ENCODE peak calls at places on chromosomes 4 and X, in four cellular contexts. T is tibial nerve, Q is AG10803, X is psoas muscle. W is an unnamed sample.

GRCh38 chr4:97507587-97508245 is 635.6 kb downstream of the STPG2 start:
- DNase-seq in T (no peak), Q (no peak), X (no peak), W (no peak)

GRCh38 chr4:106502106-106502699 is 133.6 kb upstream of the GIMD1 start:
- DNase-seq in T (peak; percentile 20), Q (peak; percentile 77), X (peak; percentile 55), W (peak; percentile 18)

GRCh38 chr4:89290727-89291126 is 16.9 kb downstream of the GPRIN3 start:
- DNase-seq in T (no peak), Q (no peak), X (no peak), W (no peak)

GRCh38 chr4:153333874-153334273 is 10.6 kb upstream of the MND1 start:
- DNase-seq in T (no peak), Q (no peak), X (no peak), W (no peak)

GRCh38 chr4:90357117-90357710 is 230.0 kb downstream of the CCSER1 start:
- DNase-seq in T (no peak), Q (peak; percentile 38), X (no peak), W (no peak)

GRCh38 chr4:83644677-83645639 is 109.0 kb downstream of the GPAT3 start:
- DNase-seq in T (no peak), Q (peak; percentile 61), X (no peak), W (no peak)

GRCh38 chrX:111102636-111103035 is 6.6 kb downstream of the PAK3 start:
- DNase-seq in T (no peak), Q (no peak), X (no peak), W (no peak)

GRCh38 chr4:85932371-85933305 is 427.2 kb downstream of the MAPK10 start:
- DNase-seq in T (no peak), Q (peak; percentile 68), X (no peak), W (no peak)

GRCh38 chr4:110550260-110550659 is 72.6 kb downstream of the PITX2 start:
- DNase-seq in T (no peak), Q (peak; percentile 19), X (no peak), W (no peak)

GRCh38 chr4:8319061-8319460 is 49.5 kb downstream of the HTRA3 start:
- DNase-seq in T (no peak), Q (no peak), X (peak; percentile 48), W (no peak)

GRCh38 chr4:109368661-109369060 is 65.0 kb upstream of the SEC24B start:
- DNase-seq in T (no peak), Q (peak; percentile 25), X (no peak), W (no peak)

DNA sequence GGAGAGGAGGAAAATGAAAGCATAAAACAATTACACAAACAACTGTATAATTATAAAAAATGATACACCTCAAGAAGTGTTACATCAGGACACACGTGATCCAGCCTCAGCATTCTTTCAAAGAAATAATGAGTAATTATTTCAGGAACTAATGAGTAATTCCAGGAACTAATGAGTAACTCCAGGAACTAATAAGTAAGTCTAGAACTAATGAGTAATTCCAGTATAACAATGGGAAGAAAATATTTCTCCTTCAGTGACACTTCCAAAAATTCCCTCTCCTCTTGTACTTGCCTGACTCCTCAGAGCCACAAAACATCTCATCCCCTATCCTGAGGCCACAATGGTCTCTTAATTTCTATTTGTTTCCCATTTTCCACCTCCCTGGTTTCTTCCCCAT is 63.5 kb upstream of the COL25A1 start:
- DNase-seq in T (no peak), Q (no peak), X (no peak), W (no peak)
- TF ChIP-seq CTCF in T (no peak), Q (no peak), X (no peak), W (no peak)

GRCh38 chrX:16836371-16836770 is 33.8 kb downstream of the RBBP7 start:
- DNase-seq in T (no peak), Q (peak; percentile 18), X (peak; percentile 59), W (no peak)
- TF ChIP-seq CTCF in T (peak; percentile 25), Q (peak; percentile 20), X (peak; percentile 20), W (no peak)

GRCh38 chr4:69536980-69537379 is 41.3 kb upstream of the UGT2B4 start:
- DNase-seq in T (no peak), Q (no peak), X (no peak), W (no peak)

GRCh38 chr4:69532125-69532524 is 36.4 kb upstream of the UGT2B4 start:
- DNase-seq in T (no peak), Q (no peak), X (no peak), W (no peak)

GRCh38 chr4:69532886-69533506 is 37.3 kb upstream of the UGT2B4 start:
- DNase-seq in T (no peak), Q (no peak), X (no peak), W (no peak)

GRCh38 chr4:69534697-69535096 is 39.0 kb upstream of the UGT2B4 start:
- DNase-seq in T (no peak), Q (no peak), X (no peak), W (no peak)

DNA sequence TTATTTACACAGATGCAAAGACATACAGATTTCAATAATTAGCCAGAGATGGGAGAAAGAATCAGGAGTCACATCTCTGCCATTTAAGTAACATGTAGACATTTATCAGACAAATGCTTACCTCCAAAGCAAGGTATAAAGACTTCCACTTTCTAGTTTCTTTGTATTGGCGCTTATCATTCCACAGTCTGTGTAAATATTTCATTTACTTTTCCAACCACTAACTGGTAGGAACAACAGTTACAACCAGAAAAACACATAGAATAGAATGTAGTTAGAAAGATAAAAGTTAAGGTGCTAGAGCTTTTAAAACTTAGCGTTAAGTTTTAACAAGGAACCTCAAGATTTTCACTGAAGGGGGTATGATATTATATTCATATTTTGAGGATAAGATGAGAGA is 40.9 kb upstream of the UGT2B4 start:
- DNase-seq in T (no peak), Q (no peak), X (no peak), W (no peak)
- TF ChIP-seq CTCF in T (no peak), Q (no peak), X (no peak), W (no peak)

GRCh38 chr4:18932940-18933339 is 911.4 kb upstream of the LCORL start:
- DNase-seq in T (no peak), Q (no peak), X (no peak), W (no peak)

GRCh38 chr4:18935956-18936355 is 914.4 kb upstream of the LCORL start:
- DNase-seq in T (no peak), Q (no peak), X (no peak), W (no peak)

GRCh38 chr4:18937080-18937479 is 915.5 kb upstream of the LCORL start:
- DNase-seq in T (no peak), Q (no peak), X (no peak), W (no peak)

GRCh38 chr4:18931643-18932373 is 910.3 kb upstream of the LCORL start:
- DNase-seq in T (no peak), Q (no peak), X (no peak), W (no peak)

GRCh38 chr4:18934197-18934596 is 912.6 kb upstream of the LCORL start:
- DNase-seq in T (no peak), Q (no peak), X (no peak), W (no peak)
- TF ChIP-seq CTCF in T (no peak), Q (no peak), X (no peak), W (no peak)

GRCh38 chr4:13219971-13220370 is 264.2 kb downstream of the RAB28 start:
- DNase-seq in T (no peak), Q (no peak), X (no peak), W (no peak)
- TF ChIP-seq CTCF in T (no peak), Q (no peak), X (no peak), W (no peak)

GRCh38 chr4:148354186-148354585 is 88.0 kb downstream of the NR3C2 start:
- DNase-seq in T (no peak), Q (no peak), X (no peak), W (no peak)
- TF ChIP-seq CTCF in T (no peak), Q (no peak), X (no peak), W (no peak)

DNA sequence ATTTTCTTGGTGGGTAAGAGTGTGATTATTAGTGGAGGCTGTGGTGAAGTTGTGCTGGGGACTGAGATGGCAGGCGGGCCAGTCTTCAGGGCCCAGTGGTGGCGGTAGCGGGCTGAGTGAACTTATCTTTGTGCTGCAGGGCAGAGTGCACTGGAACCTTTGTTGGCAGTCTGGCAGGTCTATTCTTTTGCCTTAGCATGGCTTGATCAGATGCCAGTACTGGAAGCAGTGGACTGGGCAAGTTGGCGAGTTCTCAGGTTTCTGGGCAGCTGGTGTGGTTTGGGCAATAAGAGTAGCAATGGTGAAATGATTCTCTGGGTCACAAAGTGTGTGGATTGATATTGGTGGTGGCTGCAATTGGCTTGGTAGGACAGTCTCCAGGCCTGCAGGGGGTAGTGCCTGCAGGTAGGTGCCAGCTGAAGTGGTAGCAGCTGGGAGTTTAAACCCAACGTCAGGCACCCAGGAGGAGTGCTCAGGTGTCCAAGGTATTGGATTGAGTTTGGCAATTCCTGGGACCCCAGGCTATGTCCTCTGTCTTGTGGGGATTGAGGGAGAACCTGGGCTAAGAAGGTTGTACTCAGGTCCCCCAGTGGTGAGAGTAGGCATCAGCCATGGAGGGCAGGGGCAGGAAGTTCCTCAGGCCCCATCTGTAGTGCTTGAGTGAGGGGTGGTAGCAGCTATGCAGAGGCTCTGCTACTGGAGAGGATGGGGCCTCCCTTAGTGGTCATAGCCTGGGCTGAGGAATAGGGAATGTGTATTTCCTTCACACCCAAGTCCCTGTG is 34.9 kb upstream of the SLC25A14 start:
- DNase-seq in T (no peak), Q (no peak), X (no peak), W (peak; percentile 39)
- TF ChIP-seq CTCF in T (no peak), Q (no peak), X (no peak), W (no peak)

DNA sequence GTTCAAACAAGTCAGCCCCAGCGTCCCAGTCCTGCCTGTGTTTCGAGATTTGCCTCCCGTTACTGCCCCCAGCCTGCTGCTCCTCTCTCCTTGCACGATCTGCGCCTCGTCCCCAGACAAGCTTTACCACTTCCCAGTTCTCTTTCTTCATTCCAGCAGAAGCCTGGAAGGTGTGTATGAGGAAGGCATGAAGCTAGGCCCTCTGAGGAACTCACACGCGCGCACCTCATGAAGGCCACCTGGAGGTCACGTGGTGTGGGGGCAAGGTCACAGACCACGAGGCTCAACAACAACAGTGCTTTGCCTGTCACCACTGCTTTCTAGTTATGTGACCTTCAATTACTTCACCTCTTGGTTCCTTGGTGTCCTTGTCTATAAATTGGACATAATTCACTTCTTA is 181.0 kb downstream of the PALLD start:
- DNase-seq in T (no peak), Q (no peak), X (no peak), W (no peak)
- TF ChIP-seq CTCF in T (no peak), Q (no peak), X (no peak), W (no peak)

GRCh38 chrX:35670894-35671293 is 127.2 kb upstream of the MAGEB16 start:
- DNase-seq in T (no peak), Q (no peak), X (no peak), W (no peak)
- TF ChIP-seq CTCF in T (no peak), Q (no peak), X (no peak), W (no peak)

GRCh38 chrX:70096052-70096451 is 33.8 kb downstream of the OTUD6A start:
- DNase-seq in T (no peak), Q (peak; percentile 21), X (no peak), W (no peak)
- TF ChIP-seq CTCF in T (no peak), Q (peak; percentile 46), X (no peak), W (no peak)

W was measured in gastrocnemius medialis.